ENCODE peak calls at places on chromosomes 3 and 15, in seven cellular contexts. One of them, this sample, is unnamed. For H4K20me1, the result is how much of the 10 kb centered on the place peaks cover.

GRCh38 chr15:80191198-80191597 is 38.4 kb downstream of the FAH start:
- DNase-seq in GM12878: no peak
- DNase-seq in HepG2: no peak
- DNase-seq in mammary epithelial cell: no peak
- DNase-seq in IMR-90: no peak
- DNase-seq in SK-N-SH: no peak
- DNase-seq in fibroblast of lung: no peak
- DNase-seq in this sample: no peak

GRCh38 chr3:36124118-36124796 is 256.0 kb upstream of the STAC start:
- DNase-seq in SK-N-SH: peak
- DNase-seq in fibroblast of lung: peak
- DNase-seq in mammary epithelial cell: peak
- DNase-seq in HepG2: peak
- DNase-seq in IMR-90: peak
- DNase-seq in GM12878: no peak
- DNase-seq in this sample: peak

GRCh38 chr15:68658151-68658550 is 79.4 kb downstream of the CORO2B start:
- DNase-seq in IMR-90: no peak
- DNase-seq in mammary epithelial cell: no peak
- DNase-seq in HepG2: no peak
- DNase-seq in SK-N-SH: no peak
- DNase-seq in fibroblast of lung: no peak
- DNase-seq in GM12878: no peak
- DNase-seq in this sample: no peak

GRCh38 chr3:58630081-58630709 is 36.4 kb downstream of the FAM3D start:
- DNase-seq in IMR-90: peak
- DNase-seq in GM12878: no peak
- DNase-seq in SK-N-SH: peak
- DNase-seq in fibroblast of lung: peak
- DNase-seq in HepG2: peak
- DNase-seq in mammary epithelial cell: peak
- DNase-seq in this sample: peak

GRCh38 chr3:77281721-77282120 is 241.8 kb downstream of the ROBO2 start:
- DNase-seq in SK-N-SH: no peak
- DNase-seq in GM12878: no peak
- DNase-seq in HepG2: no peak
- DNase-seq in fibroblast of lung: no peak
- DNase-seq in IMR-90: no peak
- DNase-seq in mammary epithelial cell: no peak
- DNase-seq in this sample: no peak

GRCh38 chr3:39780352-39780751 is 29.1 kb upstream of the MYRIP start:
- DNase-seq in IMR-90: no peak
- DNase-seq in fibroblast of lung: no peak
- DNase-seq in SK-N-SH: no peak
- DNase-seq in HepG2: no peak
- DNase-seq in mammary epithelial cell: no peak
- DNase-seq in GM12878: no peak
- DNase-seq in this sample: no peak

GRCh38 chr15:45458746-45459403 is 63.7 kb downstream of the SLC30A4 start:
- DNase-seq in IMR-90: peak
- DNase-seq in HepG2: peak
- DNase-seq in GM12878: peak
- DNase-seq in fibroblast of lung: peak
- DNase-seq in mammary epithelial cell: peak
- DNase-seq in SK-N-SH: peak
- DNase-seq in this sample: peak

GRCh38 chr3:8738639-8739038 is 5.0 kb downstream of the CAV3 start:
- DNase-seq in HepG2: no peak
- DNase-seq in IMR-90: no peak
- DNase-seq in fibroblast of lung: no peak
- DNase-seq in SK-N-SH: no peak
- DNase-seq in mammary epithelial cell: no peak
- DNase-seq in GM12878: no peak
- DNase-seq in this sample: no peak

GRCh38 chr3:188469228-188469885 is 315.4 kb downstream of the LPP start:
- DNase-seq in mammary epithelial cell: no peak
- DNase-seq in SK-N-SH: no peak
- DNase-seq in HepG2: no peak
- DNase-seq in GM12878: no peak
- DNase-seq in fibroblast of lung: peak
- DNase-seq in IMR-90: no peak
- DNase-seq in this sample: no peak

GRCh38 chr15:92524161-92524560 is 130.5 kb downstream of the ST8SIA2 start:
- DNase-seq in SK-N-SH: no peak
- DNase-seq in fibroblast of lung: no peak
- DNase-seq in IMR-90: no peak
- DNase-seq in mammary epithelial cell: no peak
- DNase-seq in HepG2: no peak
- DNase-seq in GM12878: no peak
- DNase-seq in this sample: peak

GRCh38 chr15:51735611-51736010 is 1.8 kb downstream of the LYSMD2 start:
- DNase-seq in GM12878: no peak
- DNase-seq in SK-N-SH: peak
- DNase-seq in mammary epithelial cell: no peak
- DNase-seq in HepG2: no peak
- DNase-seq in fibroblast of lung: no peak
- DNase-seq in IMR-90: no peak
- DNase-seq in this sample: no peak

GRCh38 chr3:127448671-127449070 is 141.9 kb downstream of the TPRA1 start:
- DNase-seq in GM12878: no peak
- DNase-seq in fibroblast of lung: no peak
- DNase-seq in IMR-90: no peak
- DNase-seq in HepG2: no peak
- DNase-seq in mammary epithelial cell: no peak
- DNase-seq in SK-N-SH: no peak
- DNase-seq in this sample: no peak

GRCh38 chr3:173502983-173503568 is 105.5 kb downstream of the NLGN1 start:
- DNase-seq in IMR-90: peak
- DNase-seq in GM12878: no peak
- DNase-seq in SK-N-SH: no peak
- DNase-seq in mammary epithelial cell: no peak
- DNase-seq in fibroblast of lung: peak
- DNase-seq in HepG2: no peak
- DNase-seq in this sample: no peak

DNA sequence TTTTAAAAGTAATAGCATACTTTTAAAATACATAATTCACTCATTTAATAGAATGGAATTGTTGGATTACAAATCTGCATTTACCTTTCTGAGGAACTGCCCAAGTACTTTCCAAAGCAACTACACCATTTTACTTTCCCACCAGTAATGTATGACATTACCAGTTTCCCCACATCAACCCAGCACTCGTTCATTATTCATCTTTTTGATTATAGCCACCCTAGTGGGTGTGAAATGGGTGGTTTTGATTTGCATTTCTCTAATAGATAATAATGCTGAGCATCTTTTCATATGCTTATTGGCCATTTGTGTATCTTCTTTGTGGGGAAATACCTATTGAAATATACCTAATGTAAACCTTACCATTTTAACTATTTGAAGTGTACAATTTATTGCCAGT is 18.0 kb upstream of the EBLN2 start:
- DNase-seq in IMR-90: no peak
- DNase-seq in SK-N-SH: no peak
- DNase-seq in mammary epithelial cell: no peak
- DNase-seq in GM12878: no peak
- DNase-seq in HepG2: no peak
- DNase-seq in fibroblast of lung: no peak
- DNase-seq in this sample: no peak
- H4K20me1 ChIP-seq in IMR-90: half or more
- H4K20me1 ChIP-seq in SK-N-SH: half or more
- H4K20me1 ChIP-seq in mammary epithelial cell: under half
- H4K20me1 ChIP-seq in GM12878: under half
- H4K20me1 ChIP-seq in HepG2: half or more
- H4K20me1 ChIP-seq in fibroblast of lung: under half
- H4K20me1 ChIP-seq in this sample: half or more

DNA sequence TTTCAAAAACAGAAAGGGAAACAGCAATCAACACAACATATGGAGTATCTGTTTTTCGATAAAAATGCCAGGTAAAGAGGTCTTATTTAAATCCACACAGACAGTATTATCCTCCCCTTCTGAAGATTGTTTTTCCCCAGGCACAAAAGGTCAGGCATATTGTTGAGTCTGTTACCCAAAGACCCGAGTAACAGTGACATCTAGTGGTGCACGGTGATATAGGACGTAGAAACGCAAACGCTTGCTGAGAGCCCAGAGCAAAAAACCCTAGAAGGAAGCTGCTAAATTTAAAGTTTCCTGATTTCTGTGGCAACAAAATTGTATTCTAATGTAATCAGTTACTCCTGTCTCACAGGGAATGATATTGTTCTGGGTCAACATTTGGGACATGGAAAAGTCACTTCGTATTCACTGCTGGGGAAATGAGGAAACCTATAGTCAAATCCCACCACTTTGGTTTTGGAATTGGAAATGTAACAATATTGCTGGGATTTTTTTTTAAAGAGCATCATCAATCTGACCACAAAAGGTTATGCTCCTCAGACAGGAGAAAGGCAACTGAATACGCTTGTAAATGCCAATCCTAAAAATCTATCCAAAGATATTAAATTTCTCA is 312.7 kb upstream of the CCDC54 start:
- DNase-seq in SK-N-SH: peak
- DNase-seq in fibroblast of lung: peak
- DNase-seq in IMR-90: peak
- DNase-seq in GM12878: peak
- DNase-seq in mammary epithelial cell: peak
- DNase-seq in HepG2: peak
- DNase-seq in this sample: peak
- H3K9ac ChIP-seq in SK-N-SH: no peak
- H3K9ac ChIP-seq in fibroblast of lung: no peak
- H3K9ac ChIP-seq in IMR-90: no peak
- H3K9ac ChIP-seq in GM12878: no peak
- H3K9ac ChIP-seq in mammary epithelial cell: no peak
- H3K9ac ChIP-seq in HepG2: no peak
- H3K9ac ChIP-seq in this sample: no peak

DNA sequence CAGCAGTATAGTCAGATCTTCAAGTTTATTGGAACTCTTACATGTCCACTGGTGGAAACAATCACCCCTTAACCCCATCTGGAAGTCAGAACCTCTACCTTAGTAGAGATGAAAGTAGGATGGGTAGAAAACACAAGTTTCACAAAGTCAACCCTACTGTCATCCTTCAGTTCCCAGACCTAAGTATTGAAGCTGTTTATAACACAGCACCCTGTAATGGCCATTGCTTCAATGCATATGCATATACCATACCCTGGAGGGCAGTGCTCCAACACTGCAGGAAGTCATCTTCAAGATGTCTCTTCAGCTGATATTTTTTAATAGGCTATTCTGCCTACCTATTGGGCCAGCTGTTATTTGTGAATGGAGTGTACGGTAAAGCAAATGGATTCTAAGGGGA is 241.3 kb downstream of the UBE2E2 start:
- DNase-seq in IMR-90: no peak
- DNase-seq in HepG2: no peak
- DNase-seq in GM12878: no peak
- DNase-seq in mammary epithelial cell: no peak
- DNase-seq in SK-N-SH: no peak
- DNase-seq in fibroblast of lung: no peak
- DNase-seq in this sample: no peak
- H4K20me1 ChIP-seq in IMR-90: under half
- H4K20me1 ChIP-seq in HepG2: under half
- H4K20me1 ChIP-seq in GM12878: under half
- H4K20me1 ChIP-seq in mammary epithelial cell: under half
- H4K20me1 ChIP-seq in SK-N-SH: under half
- H4K20me1 ChIP-seq in fibroblast of lung: under half
- H4K20me1 ChIP-seq in this sample: under half

GRCh38 chr3:54122046-54122801 is at the start of gene CACNA2D3:
- DNase-seq in HepG2: no peak
- DNase-seq in GM12878: no peak
- DNase-seq in mammary epithelial cell: peak
- DNase-seq in SK-N-SH: peak
- DNase-seq in fibroblast of lung: no peak
- DNase-seq in IMR-90: no peak
- DNase-seq in this sample: no peak
- H3K9ac ChIP-seq in HepG2: no peak
- H3K9ac ChIP-seq in GM12878: no peak
- H3K9ac ChIP-seq in mammary epithelial cell: no peak
- H3K9ac ChIP-seq in SK-N-SH: no peak
- H3K9ac ChIP-seq in fibroblast of lung: no peak
- H3K9ac ChIP-seq in IMR-90: no peak
- H3K9ac ChIP-seq in this sample: no peak

GRCh38 chr3:99520511-99520910 is 117.9 kb upstream of the COL8A1 start:
- DNase-seq in GM12878: no peak
- DNase-seq in mammary epithelial cell: no peak
- DNase-seq in SK-N-SH: no peak
- DNase-seq in HepG2: no peak
- DNase-seq in IMR-90: no peak
- DNase-seq in fibroblast of lung: no peak
- DNase-seq in this sample: peak
- H4K20me1 ChIP-seq in GM12878: under half
- H4K20me1 ChIP-seq in mammary epithelial cell: under half
- H4K20me1 ChIP-seq in SK-N-SH: under half
- H4K20me1 ChIP-seq in HepG2: under half
- H4K20me1 ChIP-seq in IMR-90: under half
- H4K20me1 ChIP-seq in fibroblast of lung: under half
- H4K20me1 ChIP-seq in this sample: under half

This sample was measured in PC-3.